ENCODE peak calls at places on chromosomes 2 and 18, in ten cellular contexts. G, M, O, K, S, F, B, P, E and L are unnamed samples.

GRCh38 chr2:79771530-79771929 is 258.7 kb downstream of the CTNNA2 start:
- DNase-seq in M (no peak), K (no peak), E (no peak), P (no peak), G (no peak), B (no peak), F (no peak), O (no peak), S (no peak), L (no peak)

GRCh38 chr2:8080063-8080462 is 601.8 kb upstream of the ID2 start:
- DNase-seq in S (no peak), M (no peak), B (no peak), E (no peak), F (no peak), G (no peak), K (no peak), P (no peak), O (no peak), L (no peak)

GRCh38 chr2:64979744-64980143 is 9.5 kb upstream of the SLC1A4 start:
- DNase-seq in G (no peak), S (no peak), M (no peak), B (no peak), O (no peak), E (no peak), K (no peak), P (no peak), F (no peak), L (no peak)

GRCh38 chr2:220076734-220077133 is 449.3 kb downstream of the SLC4A3 start:
- DNase-seq in M (no peak), K (no peak), B (no peak), F (no peak), P (no peak), G (no peak), E (no peak), O (no peak), S (peak; percentile 79), L (no peak)

GRCh38 chr18:23966909-23967308 is 47.6 kb upstream of the TTC39C start:
- DNase-seq in B (no peak), G (no peak), F (no peak), O (peak; percentile 57), M (no peak), E (no peak), S (no peak), K (no peak), P (no peak), L (no peak)

GRCh38 chr2:190947139-190947538 is 66.5 kb downstream of the GLS start:
- DNase-seq in F (no peak), P (no peak), B (no peak), O (no peak), G (no peak), K (no peak), E (no peak), M (no peak), S (peak; percentile 31), L (no peak)

GRCh38 chr2:55153564-55154315 is 78.4 kb downstream of the CLHC1 start:
- DNase-seq in B (no peak), G (no peak), F (no peak), E (no peak), O (no peak), K (no peak), S (no peak), P (no peak), M (no peak), L (no peak)

GRCh38 chr2:46942143-46942526 is 26.5 kb upstream of the MCFD2 start:
- DNase-seq in O (no peak), B (peak; percentile 68), M (peak; percentile 51), S (no peak), G (peak; percentile 53), P (peak; percentile 30), K (no peak), E (no peak), F (peak; percentile 25), L (no peak)

GRCh38 chr18:28855524-28855923 is 678.6 kb upstream of the CDH2 start:
- DNase-seq in S (peak; percentile 18), B (no peak), K (no peak), M (no peak), P (no peak), G (no peak), E (no peak), F (no peak), O (no peak), L (no peak)

GRCh38 chr2:94875820-94876522 is 4.7 kb downstream of the TEKT4 start:
- DNase-seq in F (no peak), O (no peak), P (no peak), G (no peak), E (no peak), M (no peak), B (no peak), K (no peak), S (no peak), L (no peak)

GRCh38 chr2:195658541-195658890 is 1.5 kb downstream of the SLC39A10 start:
- DNase-seq in S (peak; percentile 88), G (no peak), P (no peak), K (no peak), F (peak; percentile 54), B (no peak), M (peak; percentile 21), O (peak; percentile 39), E (no peak), L (peak; percentile 61)

GRCh38 chr2:172615862-172616261 is 60.0 kb downstream of the PDK1 start:
- DNase-seq in G (no peak), F (no peak), K (no peak), B (no peak), O (no peak), S (no peak), E (no peak), P (no peak), M (no peak), L (no peak)

GRCh38 chr2:82790277-82791021 is 1668.6 kb downstream of the SUCLG1 start:
- DNase-seq in O (no peak), G (no peak), S (peak; percentile 6), B (no peak), F (peak; percentile 8), M (no peak), E (no peak), K (no peak), P (no peak), L (peak; percentile 53)

GRCh38 chr2:61645911-61646310 is 107.8 kb upstream of the XPO1 start:
- DNase-seq in E (no peak), P (no peak), B (no peak), O (no peak), K (no peak), G (no peak), M (no peak), S (peak; percentile 94), F (no peak), L (peak; percentile 83)

GRCh38 chr2:205464681-205465080 is 217.6 kb upstream of the NRP2 start:
- DNase-seq in B (no peak), O (no peak), G (no peak), F (no peak), K (no peak), M (no peak), P (no peak), S (no peak), E (no peak), L (no peak)

GRCh38 chr18:48294894-48295585 is 114.1 kb downstream of the ZBTB7C start:
- DNase-seq in E (no peak), O (no peak), K (no peak), M (no peak), B (no peak), S (no peak), P (no peak), G (no peak), F (no peak), L (no peak)

GRCh38 chr2:150610670-150611279 is 123.3 kb upstream of the RND3 start:
- DNase-seq in B (no peak), K (no peak), S (peak; percentile 47), F (peak; percentile 64), P (no peak), G (no peak), E (no peak), O (peak; percentile 17), M (peak; percentile 16), L (peak; percentile 53)

GRCh38 chr2:121340926-121341325 is 55.9 kb upstream of the TFCP2L1 start:
- DNase-seq in K (no peak), F (no peak), O (no peak), G (no peak), S (no peak), E (no peak), P (no peak), B (no peak), M (no peak), L (no peak)

GRCh38 chr18:48663931-48664847 is 125.4 kb downstream of the CTIF start:
- DNase-seq in B (peak; percentile 64), G (no peak), F (peak; percentile 87), K (peak; percentile 93), E (no peak), O (peak; percentile 29), S (peak; percentile 49), M (peak; percentile 78), P (peak; percentile 25), L (no peak)

GRCh38 chr2:223039618-223040017 is 12.4 kb upstream of the KCNE4 start:
- DNase-seq in S (no peak), B (no peak), P (no peak), E (no peak), K (no peak), O (no peak), G (no peak), F (no peak), M (no peak), L (no peak)

GRCh38 chr2:177244244-177244771 is 20.2 kb downstream of the NFE2L2 start:
- DNase-seq in P (no peak), G (no peak), O (no peak), S (no peak), E (no peak), K (no peak), M (no peak), F (no peak), B (no peak), L (no peak)

GRCh38 chr18:32488078-32488477 is 17.4 kb upstream of the GAREM1 start:
- DNase-seq in K (no peak), F (no peak), P (no peak), M (no peak), B (no peak), E (no peak), S (no peak), G (no peak), O (no peak), L (no peak)

GRCh38 chr18:27921904-27922541 is 254.9 kb downstream of the CDH2 start:
- DNase-seq in O (no peak), M (no peak), G (no peak), F (peak; percentile 52), E (no peak), K (peak; percentile 61), P (no peak), S (peak; percentile 85), B (no peak), L (peak; percentile 89)

GRCh38 chr2:150357770-150358467 is 129.5 kb downstream of the RND3 start:
- DNase-seq in E (no peak), K (no peak), B (no peak), S (no peak), O (no peak), G (no peak), M (no peak), F (no peak), P (no peak), L (no peak)

GRCh38 chr18:49628119-49628518 is 66.3 kb downstream of the LIPG start:
- DNase-seq in F (no peak), M (no peak), O (peak; percentile 9), B (no peak), P (no peak), S (no peak), K (no peak), G (no peak), E (no peak), L (peak; percentile 82)

GRCh38 chr2:160411167-160411566 is 82.4 kb downstream of the RBMS1 start:
- DNase-seq in E (no peak), M (no peak), F (no peak), G (no peak), P (no peak), B (peak; percentile 37), S (no peak), O (no peak), K (no peak), L (peak; percentile 79)

GRCh38 chr2:160516547-160517365 is 23.1 kb upstream of the RBMS1 start:
- DNase-seq in S (peak; percentile 71), B (no peak), G (no peak), E (no peak), P (no peak), K (no peak), O (no peak), M (no peak), F (no peak), L (peak; percentile 37)

GRCh38 chr2:132804045-132804444 is 134.0 kb upstream of the LYPD1 start:
- DNase-seq in O (no peak), P (no peak), K (no peak), S (peak; percentile 69), G (no peak), M (no peak), E (no peak), B (no peak), F (no peak), L (peak; percentile 85)